ENCODE peak calls at places on chromosomes 3 and 15, in seven cellular contexts. A, B, N, E, U, P and G are unnamed samples.

GRCh38 chr15:40763801-40764765 is at the start of gene GCHFR:
- DNase-seq in E (peak; percentile 81), P (peak; percentile 65), N (peak; percentile 90), U (peak; percentile 49), A (peak; percentile 78), B (peak; percentile 74), G (peak; percentile 64)

GRCh38 chr3:50617911-50618481 is 1.0 kb downstream of the MAPKAPK3 start:
- DNase-seq in E (no peak), N (no peak), P (no peak), U (no peak), A (peak; percentile 11), B (no peak), G (no peak)

GRCh38 chr15:95111969-95112368 is 880.6 kb downstream of the MCTP2 start:
- DNase-seq in P (no peak), B (no peak), U (no peak), A (no peak), E (no peak), N (no peak), G (no peak)

GRCh38 chr3:120062474-120062873 is 31.8 kb downstream of the GSK3B start:
- DNase-seq in N (no peak), P (no peak), U (no peak), E (no peak), A (no peak), B (peak; percentile 10), G (no peak)

GRCh38 chr3:132245547-132245946 is 71.7 kb upstream of the ACP3 start:
- DNase-seq in E (no peak), U (no peak), N (no peak), B (peak; percentile 61), P (no peak), A (peak; percentile 60), G (no peak)

GRCh38 chr3:12158387-12159226 is at the start of gene TIMP4:
- DNase-seq in U (no peak), E (peak; percentile 67), N (peak; percentile 54), B (peak; percentile 63), P (no peak), A (no peak), G (no peak)

GRCh38 chr3:101732240-101732641 is 7.8 kb downstream of the CEP97 start:
- DNase-seq in B (no peak), N (no peak), P (no peak), U (no peak), E (no peak), A (no peak), G (no peak)

GRCh38 chr15:50315814-50316630 is 39.0 kb downstream of the GABPB1 start:
- DNase-seq in E (no peak), U (no peak), A (peak; percentile 58), N (peak; percentile 17), P (no peak), B (peak; percentile 74), G (peak; percentile 27)

GRCh38 chr3:58560771-58561311 is 16.4 kb downstream of the FAM107A start:
- DNase-seq in E (no peak), B (peak; percentile 96), U (no peak), N (peak; percentile 79), P (no peak), A (peak; percentile 67), G (no peak)

GRCh38 chr15:43376017-43376705 is 5.3 kb downstream of the TUBGCP4 start:
- DNase-seq in U (no peak), N (peak; percentile 49), E (no peak), B (peak; percentile 39), A (peak; percentile 47), P (peak; percentile 16), G (peak; percentile 7)

GRCh38 chr3:156209631-156210336 is 89.4 kb downstream of the KCNAB1 start:
- DNase-seq in N (no peak), P (no peak), E (no peak), U (no peak), B (peak; percentile 17), A (no peak), G (no peak)

GRCh38 chr3:104901396-104901795 is 465.3 kb upstream of the ALCAM start:
- DNase-seq in U (no peak), E (no peak), B (no peak), N (no peak), A (no peak), P (no peak), G (no peak)

GRCh38 chr3:156811092-156811862 is 14.9 kb upstream of the LEKR1 start:
- DNase-seq in A (peak; percentile 22), U (no peak), B (no peak), E (no peak), N (no peak), P (no peak), G (no peak)

GRCh38 chr15:85688703-85689102 is 106.0 kb downstream of the KLHL25 start:
- DNase-seq in U (no peak), P (no peak), B (no peak), A (no peak), N (no peak), E (no peak), G (peak; percentile 25)

GRCh38 chr3:195385526-195385925 is 57.3 kb downstream of the ACAP2 start:
- DNase-seq in B (peak; percentile 57), N (peak; percentile 24), P (no peak), E (no peak), A (peak; percentile 32), U (no peak), G (no peak)

GRCh38 chr3:13069495-13069894 is 3.7 kb downstream of the IQSEC1 start:
- DNase-seq in N (no peak), P (no peak), E (no peak), B (no peak), A (no peak), U (peak; percentile 27), G (peak; percentile 19)